ENCODE peak calls at places on chromosomes 1 and 21, in six cellular contexts. O is cardiac muscle cell, U is PC-9, S is Peyer's patch, Y is psoas muscle, Q is tibial artery. W is an unnamed sample. For H3K36me3, the result is how much of the 10 kb centered on the place peaks cover.

GRCh38 chr1:37605806-37606474 is 10.2 kb upstream of the GNL2 start:
- DNase-seq in O (no peak), U (no peak), S (no peak), Y (no peak), Q (no peak), W (no peak)

GRCh38 chr1:109151146-109151545 is 37.2 kb downstream of the ELAPOR1 start:
- DNase-seq in O (peak), U (peak), S (no peak), Y (peak), Q (no peak), W (no peak)

GRCh38 chr21:14072761-14073535 is 137.8 kb downstream of the LIPI start:
- DNase-seq in O (no peak), U (no peak), S (no peak), Y (no peak), Q (no peak), W (no peak)

GRCh38 chr1:218817747-218818146 is 355.9 kb upstream of the LYPLAL1 start:
- DNase-seq in O (peak), U (no peak), S (no peak), Y (no peak), Q (no peak), W (no peak)

GRCh38 chr1:178768423-178768822 is 43.4 kb downstream of the RALGPS2 start:
- DNase-seq in O (peak), U (no peak), S (no peak), Y (no peak), Q (no peak), W (peak)

GRCh38 chr1:24514946-24515345 is 12.3 kb downstream of the RCAN3 start:
- DNase-seq in O (no peak), U (no peak), S (no peak), Y (no peak), Q (no peak), W (no peak)

GRCh38 chr1:6475381-6476133 is 9.6 kb upstream of the TNFRSF25 start:
- DNase-seq in O (peak), U (no peak), S (peak), Y (peak), Q (no peak), W (peak)

GRCh38 chr1:181105134-181106021 is 16.9 kb downstream of the IER5 start:
- DNase-seq in O (peak), U (peak), S (peak), Y (peak), Q (peak), W (peak)

GRCh38 chr1:228217551-228218344 is 9.9 kb downstream of the OBSCN start:
- DNase-seq in O (no peak), U (no peak), S (no peak), Y (no peak), Q (no peak), W (no peak)

GRCh38 chr1:9835758-9836631 is 12.2 kb upstream of the CLSTN1 start:
- DNase-seq in O (peak), U (peak), S (peak), Y (no peak), Q (no peak), W (no peak)

GRCh38 chr1:67060811-67061218 is 6.9 kb upstream of the SLC35D1 start:
- DNase-seq in O (no peak), U (peak), S (no peak), Y (peak), Q (peak), W (no peak)

GRCh38 chr1:91165033-91165654 is 143.3 kb upstream of the ZNF644 start:
- DNase-seq in O (peak), U (peak), S (peak), Y (peak), Q (peak), W (peak)

GRCh38 chr1:25743164-25744139 is 56.5 kb upstream of the SELENON start:
- DNase-seq in O (no peak), U (no peak), S (no peak), Y (peak), Q (peak), W (no peak)

GRCh38 chr1:224632381-224632871 is 16.3 kb downstream of the CNIH3 start:
- DNase-seq in O (no peak), U (no peak), S (no peak), Y (no peak), Q (no peak), W (no peak)

GRCh38 chr1:205343431-205344009 is 13.2 kb downstream of the KLHDC8A start:
- DNase-seq in O (peak), U (no peak), S (no peak), Y (no peak), Q (no peak), W (no peak)

GRCh38 chr1:172146149-172146850 is 274.2 kb upstream of the C1orf105 start:
- DNase-seq in O (no peak), U (no peak), S (no peak), Y (no peak), Q (no peak), W (no peak)

GRCh38 chr1:2230781-2231666 is 2.9 kb downstream of the SKI start:
- DNase-seq in O (no peak), U (peak), S (peak), Y (no peak), Q (peak), W (no peak)

GRCh38 chr1:195584870-195585624 is 1023.2 kb downstream of the KCNT2 start:
- DNase-seq in O (no peak), U (no peak), S (peak), Y (no peak), Q (no peak), W (no peak)
- H3K4me3 ChIP-seq in O (no peak), U (no peak), S (no peak), Y (no peak), Q (no peak), W (no peak)

GRCh38 chr1:57770772-57771171 is 346.9 kb upstream of the DAB1 start:
- DNase-seq in O (no peak), U (no peak), S (no peak), Y (no peak), Q (no peak), W (no peak)
- TF ChIP-seq CTCF in O (peak), U (peak), S (no peak), Y (no peak), Q (no peak), W (peak)

GRCh38 chr21:25887646-25888321 is 153.0 kb downstream of the GABPA start:
- DNase-seq in O (no peak), U (no peak), S (no peak), Y (no peak), Q (no peak), W (no peak)
- H3K36me3 ChIP-seq in O (under half), U (under half), S (under half), Y (under half), Q (under half), W (under half)

GRCh38 chr21:33761104-33762036 is 119.1 kb downstream of the ITSN1 start:
- DNase-seq in O (peak), U (peak), S (no peak), Y (peak), Q (peak), W (no peak)
- H3K4me3 ChIP-seq in O (no peak), U (peak), S (no peak), Y (peak), Q (peak), W (no peak)

W was measured in GM06990.